ENCODE peak calls at places on chromosomes 3 and 15, in five cellular contexts. R, T, M, G and D are unnamed samples.

GRCh38 chr3:141337523-141337854 is 30.8 kb upstream of the ZBTB38 start:
- DNase-seq in R (no peak), T (no peak), M (no peak), G (no peak), D (no peak)

GRCh38 chr3:156052115-156052514 is 68.3 kb upstream of the KCNAB1 start:
- DNase-seq in R (no peak), T (no peak), M (no peak), G (no peak), D (no peak)

GRCh38 chr3:23706116-23706515 is 99.6 kb upstream of the UBE2E1 start:
- DNase-seq in R (no peak), T (no peak), M (no peak), G (no peak), D (no peak)

GRCh38 chr3:30688776-30689175 is 82.4 kb downstream of the TGFBR2 start:
- DNase-seq in R (no peak), T (peak), M (no peak), G (peak), D (no peak)

GRCh38 chr3:152269423-152270144 is 855 bp downstream of the MBNL1 start:
- DNase-seq in R (peak), T (peak), M (peak), G (peak), D (peak)

GRCh38 chr3:21920431-21920830 is 169.4 kb upstream of the ZNF385D start:
- DNase-seq in R (no peak), T (no peak), M (no peak), G (peak), D (no peak)

GRCh38 chr15:47460775-47461174 is 256.5 kb upstream of the SEMA6D start:
- DNase-seq in R (no peak), T (no peak), M (no peak), G (peak), D (no peak)

GRCh38 chr15:69265347-69265955 is 33.3 kb upstream of the PAQR5 start:
- DNase-seq in R (peak), T (no peak), M (peak), G (no peak), D (peak)

GRCh38 chr3:183491923-183492848 is 63.3 kb downstream of the KLHL6 start:
- DNase-seq in R (no peak), T (peak), M (no peak), G (no peak), D (no peak)

GRCh38 chr15:50116477-50116876 is 2.6 kb downstream of the ATP8B4 start:
- DNase-seq in R (peak), T (no peak), M (peak), G (no peak), D (peak)